ENCODE peak calls at places on chromosomes 2 and 18, in nine cellular contexts. One of them, this sample, is unnamed.

GRCh38 chr2:231583982-231584381 is 8.7 kb upstream of the TEX44 start:
- DNase-seq in activated CD4-positive, CD25-positive, alpha-beta regulatory T cell: no peak
- DNase-seq in AG08396: no peak
- DNase-seq in mucosa of gallbladder: no peak
- DNase-seq in GM10248: no peak
- DNase-seq in amniotic stem cell: no peak
- DNase-seq in neural progenitor cell: peak; percentile 70
- DNase-seq in aorta: no peak
- DNase-seq in RPMI8226: no peak
- DNase-seq in this sample: no peak

GRCh38 chr2:191571163-191571769 is 106.7 kb upstream of the NABP1 start:
- DNase-seq in activated CD4-positive, CD25-positive, alpha-beta regulatory T cell: no peak
- DNase-seq in AG08396: peak; percentile 37
- DNase-seq in mucosa of gallbladder: no peak
- DNase-seq in GM10248: no peak
- DNase-seq in amniotic stem cell: peak; percentile 37
- DNase-seq in neural progenitor cell: peak; percentile 48
- DNase-seq in aorta: no peak
- DNase-seq in RPMI8226: peak; percentile 61
- DNase-seq in this sample: no peak

GRCh38 chr2:26016012-26016742 is 17.7 kb upstream of the RAB10 start:
- DNase-seq in activated CD4-positive, CD25-positive, alpha-beta regulatory T cell: no peak
- DNase-seq in AG08396: no peak
- DNase-seq in mucosa of gallbladder: no peak
- DNase-seq in GM10248: no peak
- DNase-seq in amniotic stem cell: no peak
- DNase-seq in neural progenitor cell: no peak
- DNase-seq in aorta: no peak
- DNase-seq in RPMI8226: no peak
- DNase-seq in this sample: no peak

GRCh38 chr18:26772691-26773090 is 92.8 kb downstream of the AQP4 start:
- DNase-seq in activated CD4-positive, CD25-positive, alpha-beta regulatory T cell: no peak
- DNase-seq in AG08396: no peak
- DNase-seq in mucosa of gallbladder: no peak
- DNase-seq in GM10248: no peak
- DNase-seq in amniotic stem cell: no peak
- DNase-seq in neural progenitor cell: no peak
- DNase-seq in aorta: no peak
- DNase-seq in RPMI8226: no peak
- DNase-seq in this sample: no peak

GRCh38 chr2:215277942-215278341 is 33.9 kb upstream of the ATIC start:
- DNase-seq in activated CD4-positive, CD25-positive, alpha-beta regulatory T cell: no peak
- DNase-seq in AG08396: no peak
- DNase-seq in mucosa of gallbladder: no peak
- DNase-seq in GM10248: no peak
- DNase-seq in amniotic stem cell: no peak
- DNase-seq in neural progenitor cell: no peak
- DNase-seq in aorta: no peak
- DNase-seq in RPMI8226: no peak
- DNase-seq in this sample: no peak

GRCh38 chr18:43936176-43936575 is 658.9 kb upstream of the SYT4 start:
- DNase-seq in activated CD4-positive, CD25-positive, alpha-beta regulatory T cell: no peak
- DNase-seq in AG08396: no peak
- DNase-seq in mucosa of gallbladder: no peak
- DNase-seq in GM10248: no peak
- DNase-seq in amniotic stem cell: no peak
- DNase-seq in neural progenitor cell: no peak
- DNase-seq in aorta: no peak
- DNase-seq in RPMI8226: no peak
- DNase-seq in this sample: no peak

GRCh38 chr2:195587966-195588365 is 69.1 kb upstream of the SLC39A10 start:
- DNase-seq in activated CD4-positive, CD25-positive, alpha-beta regulatory T cell: no peak
- DNase-seq in AG08396: no peak
- DNase-seq in mucosa of gallbladder: no peak
- DNase-seq in GM10248: no peak
- DNase-seq in amniotic stem cell: no peak
- DNase-seq in neural progenitor cell: no peak
- DNase-seq in aorta: no peak
- DNase-seq in RPMI8226: no peak
- DNase-seq in this sample: no peak

GRCh38 chr2:71736091-71736878 is 282.9 kb downstream of the DYSF start:
- DNase-seq in activated CD4-positive, CD25-positive, alpha-beta regulatory T cell: no peak
- DNase-seq in AG08396: no peak
- DNase-seq in mucosa of gallbladder: no peak
- DNase-seq in GM10248: no peak
- DNase-seq in amniotic stem cell: no peak
- DNase-seq in neural progenitor cell: no peak
- DNase-seq in aorta: no peak
- DNase-seq in RPMI8226: no peak
- DNase-seq in this sample: no peak

GRCh38 chr2:74119912-74120825 is 27.5 kb downstream of the BOLA3 start:
- DNase-seq in activated CD4-positive, CD25-positive, alpha-beta regulatory T cell: peak; percentile 73
- DNase-seq in AG08396: peak; percentile 94
- DNase-seq in mucosa of gallbladder: peak; percentile 80
- DNase-seq in GM10248: peak; percentile 94
- DNase-seq in amniotic stem cell: peak; percentile 10
- DNase-seq in neural progenitor cell: peak; percentile 36
- DNase-seq in aorta: peak; percentile 87
- DNase-seq in RPMI8226: peak; percentile 91
- DNase-seq in this sample: peak; percentile 73

GRCh38 chr2:153967248-153967973 is 95.7 kb downstream of the GALNT13 start:
- DNase-seq in activated CD4-positive, CD25-positive, alpha-beta regulatory T cell: no peak
- DNase-seq in AG08396: no peak
- DNase-seq in mucosa of gallbladder: no peak
- DNase-seq in GM10248: no peak
- DNase-seq in amniotic stem cell: no peak
- DNase-seq in neural progenitor cell: peak; percentile 48
- DNase-seq in aorta: no peak
- DNase-seq in RPMI8226: no peak
- DNase-seq in this sample: no peak

GRCh38 chr2:218257390-218257981 is 3.3 kb upstream of the GPBAR1 start:
- DNase-seq in activated CD4-positive, CD25-positive, alpha-beta regulatory T cell: peak; percentile 27
- DNase-seq in AG08396: no peak
- DNase-seq in mucosa of gallbladder: no peak
- DNase-seq in GM10248: peak; percentile 71
- DNase-seq in amniotic stem cell: no peak
- DNase-seq in neural progenitor cell: peak; percentile 70
- DNase-seq in aorta: no peak
- DNase-seq in RPMI8226: peak; percentile 62
- DNase-seq in this sample: peak; percentile 35

GRCh38 chr2:141021109-141021508 is 1109.7 kb downstream of the LRP1B start:
- DNase-seq in activated CD4-positive, CD25-positive, alpha-beta regulatory T cell: no peak
- DNase-seq in AG08396: peak; percentile 11
- DNase-seq in mucosa of gallbladder: no peak
- DNase-seq in GM10248: no peak
- DNase-seq in amniotic stem cell: peak; percentile 28
- DNase-seq in neural progenitor cell: no peak
- DNase-seq in aorta: no peak
- DNase-seq in RPMI8226: no peak
- DNase-seq in this sample: no peak

GRCh38 chr2:74374509-74375205 is 5.5 kb downstream of the DCTN1 start:
- DNase-seq in activated CD4-positive, CD25-positive, alpha-beta regulatory T cell: no peak
- DNase-seq in AG08396: peak; percentile 56
- DNase-seq in mucosa of gallbladder: peak; percentile 88
- DNase-seq in GM10248: no peak
- DNase-seq in amniotic stem cell: no peak
- DNase-seq in neural progenitor cell: peak; percentile 93
- DNase-seq in aorta: peak; percentile 85
- DNase-seq in RPMI8226: no peak
- DNase-seq in this sample: no peak

This sample was measured in activated naive CD4-positive, alpha-beta T cell.